ENCODE peak calls at places on chromosome 22, in ten cellular contexts. L is OCI-LY7; J is Peyer's patch; I is neural crest cell; G is body of pancreas; D is activated naive CD4-positive, alpha-beta T cell; Y is activated T-cell treated with anti-CD3 and anti-CD28 coated beads, Interleukin-2, amount 50 U/mL, for 4 hours; F is IMR-90; K is mesenchymal stem cell; T is RWPE1. X is an unnamed sample.

GRCh38 chr22:42418811-42419243 is 13.4 kb downstream of the NFAM1 start:
- DNase-seq in T (no peak), G (no peak), F (no peak), Y (no peak), J (peak), I (no peak), K (no peak), L (no peak), D (no peak), X (no peak)

GRCh38 chr22:36461665-36462474 is 19.6 kb downstream of the TXN2 start:
- DNase-seq in L (no peak), I (no peak), Y (no peak), F (peak), J (no peak), D (no peak), T (peak), K (peak), G (peak), X (peak)

GRCh38 chr22:50360578-50360977 is 17.5 kb downstream of the PPP6R2 start:
- DNase-seq in Y (no peak), I (no peak), D (no peak), T (no peak), F (no peak), L (no peak), G (no peak), K (no peak), J (no peak), X (no peak)

GRCh38 chr22:45511847-45512261 is 9.2 kb downstream of the FBLN1 start:
- DNase-seq in F (peak), Y (no peak), L (no peak), D (no peak), K (peak), I (no peak), G (peak), T (no peak), J (no peak), X (peak)

GRCh38 chr22:38223289-38223960 is 21.6 kb downstream of the MAFF start:
- DNase-seq in T (no peak), F (no peak), D (no peak), J (no peak), K (no peak), L (peak), Y (no peak), I (no peak), G (no peak), X (no peak)

GRCh38 chr22:31635638-31636306 is 26.2 kb downstream of the PISD start:
- DNase-seq in T (no peak), K (no peak), J (no peak), Y (no peak), I (no peak), F (no peak), D (no peak), L (no peak), G (peak), X (no peak)

GRCh38 chr22:23549198-23549595 is 30.9 kb downstream of the IGLL1 start:
- DNase-seq in Y (no peak), K (no peak), I (no peak), J (no peak), F (no peak), L (no peak), D (no peak), G (no peak), T (no peak), X (no peak)

GRCh38 chr22:46373166-46373565 is 37.7 kb downstream of the TRMU start:
- DNase-seq in K (no peak), I (no peak), Y (no peak), J (no peak), T (no peak), D (no peak), G (peak), F (no peak), L (no peak), X (no peak)

GRCh38 chr22:37119872-37120271 is 10.4 kb upstream of the TMPRSS6 start:
- DNase-seq in J (no peak), D (no peak), I (no peak), T (no peak), L (no peak), F (no peak), K (no peak), G (no peak), Y (no peak), X (no peak)

GRCh38 chr22:17305076-17305475 is 64.2 kb upstream of the CECR2 start:
- DNase-seq in L (no peak), K (no peak), Y (no peak), T (no peak), F (no peak), I (no peak), G (no peak), J (no peak), D (no peak), X (no peak)

X was measured in choroid plexus epithelial cell.